ENCODE peak calls at places on chromosomes 11 and 22, in seven cellular contexts. O is SK-N-SH, N is H1, S is GM12878, U is HCT116, A is HepG2, T is K562. B is an unnamed sample.

GRCh38 chr22:31912402-31912733 is 32.0 kb upstream of the YWHAH start:
- DNase-seq in O (no peak), N (no peak), S (no peak), U (no peak), A (no peak), T (no peak), B (no peak)

GRCh38 chr11:107565219-107565937 is at the start of gene ALKBH8:
- DNase-seq in O (peak; percentile 73), N (no peak), S (peak; percentile 50), U (no peak), A (peak; percentile 54), T (peak; percentile 72), B (peak; percentile 80)

GRCh38 chr11:33060271-33060670 is 20.9 kb downstream of the TCP11L1 start:
- DNase-seq in O (no peak), N (no peak), S (no peak), U (no peak), A (no peak), T (no peak), B (no peak)

GRCh38 chr11:119509969-119510401 is 87.0 kb upstream of the THY1 start:
- DNase-seq in O (no peak), N (no peak), S (peak; percentile 76), U (no peak), A (no peak), T (no peak), B (no peak)

GRCh38 chr22:42693055-42693762 is 27.5 kb downstream of the A4GALT start:
- DNase-seq in O (no peak), N (no peak), S (no peak), U (no peak), A (no peak), T (no peak), B (no peak)

GRCh38 chr11:7892059-7892699 is 38.9 kb downstream of the OR10A6 start:
- DNase-seq in O (no peak), N (no peak), S (no peak), U (no peak), A (no peak), T (no peak), B (no peak)

GRCh38 chr11:119999220-119999619 is 138.7 kb downstream of the TRIM29 start:
- DNase-seq in O (no peak), N (no peak), S (no peak), U (no peak), A (no peak), T (no peak), B (no peak)

GRCh38 chr22:22753526-22754267 is 109.3 kb downstream of the GGTLC2 start:
- DNase-seq in O (peak; percentile 79), N (no peak), S (no peak), U (peak; percentile 47), A (peak; percentile 47), T (peak; percentile 100), B (peak; percentile 65)

GRCh38 chr11:132062541-132062940 is 692.1 kb downstream of the NTM start:
- DNase-seq in O (no peak), N (no peak), S (no peak), U (no peak), A (no peak), T (no peak), B (no peak)

GRCh38 chr11:27700351-27701261 is at the start of gene BDNF:
- DNase-seq in O (peak; percentile 68), N (no peak), S (no peak), U (no peak), A (no peak), T (no peak), B (no peak)

GRCh38 chr22:28006271-28006670 is 87.2 kb upstream of the PITPNB start:
- DNase-seq in O (no peak), N (no peak), S (no peak), U (no peak), A (no peak), T (no peak), B (no peak)

GRCh38 chr11:109984634-109985289 is 108.4 kb upstream of the ZC3H12C start:
- DNase-seq in O (no peak), N (no peak), S (peak; percentile 67), U (no peak), A (no peak), T (no peak), B (no peak)

GRCh38 chr22:17171016-17171312 is 11.9 kb upstream of the HDHD5 start:
- DNase-seq in O (no peak), N (peak; percentile 43), S (no peak), U (no peak), A (no peak), T (no peak), B (no peak)

GRCh38 chr22:48748860-48749554 is 1078.7 kb downstream of the BRD1 start:
- DNase-seq in O (no peak), N (no peak), S (no peak), U (no peak), A (no peak), T (no peak), B (no peak)

GRCh38 chr11:5280582-5281102 is 10.9 kb upstream of the HBE1 start:
- DNase-seq in O (no peak), N (no peak), S (peak; percentile 47), U (peak; percentile 97), A (peak; percentile 44), T (peak; percentile 92), B (peak; percentile 3)
- TF ChIP-seq JUND in O (peak; percentile 85), N (peak; percentile 78), S (no peak), U (peak; percentile 99), A (no peak), T (peak; percentile 100), B (no peak)

GRCh38 chr22:44368611-44369010 is 55.9 kb upstream of the SHISAL1 start:
- DNase-seq in O (no peak), N (no peak), S (no peak), U (no peak), A (no peak), T (no peak), B (no peak)
- TF ChIP-seq JUND in O (no peak), N (no peak), S (no peak), U (no peak), A (no peak), T (no peak), B (no peak)

GRCh38 chr22:44151661-44152060 is 29.1 kb upstream of the PARVG start:
- DNase-seq in O (no peak), N (no peak), S (no peak), U (no peak), A (no peak), T (no peak), B (no peak)
- TF ChIP-seq JUND in O (no peak), N (no peak), S (no peak), U (no peak), A (no peak), T (no peak), B (no peak)

DNA sequence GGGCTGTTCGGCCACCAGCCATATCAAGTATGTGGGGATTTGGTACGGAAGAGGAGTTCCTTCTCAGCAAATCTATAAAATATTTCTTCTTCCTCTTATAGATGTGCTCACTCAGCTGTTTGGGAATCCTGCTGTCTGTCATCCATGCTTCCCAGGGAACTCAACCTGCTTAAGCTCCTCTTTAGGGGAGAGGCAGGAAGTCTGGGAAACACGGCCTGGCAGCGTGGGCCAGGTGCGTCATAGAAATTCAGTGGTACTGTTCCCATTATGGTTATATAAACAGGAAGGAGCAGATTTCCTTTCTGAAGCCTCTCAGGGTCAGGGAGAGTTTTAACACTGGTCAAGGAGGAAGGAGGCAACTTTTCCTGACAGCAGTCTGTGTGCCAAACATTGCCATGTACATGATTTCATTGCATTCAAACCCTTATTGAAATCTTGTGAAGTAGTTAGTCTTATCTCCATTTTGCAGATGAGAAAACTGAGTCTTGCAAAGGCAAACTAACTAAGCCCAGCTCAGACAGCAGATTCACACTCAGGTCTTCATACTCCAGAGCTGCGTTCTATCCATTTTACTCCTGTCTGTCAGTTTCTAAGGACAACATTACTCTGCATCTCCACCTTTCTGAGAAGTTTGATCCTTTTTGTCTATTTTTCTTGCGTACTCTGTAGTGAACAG is 35.4 kb upstream of the AMOTL1 start:
- DNase-seq in O (no peak), N (no peak), S (no peak), U (no peak), A (no peak), T (no peak), B (no peak)
- TF ChIP-seq JUND in O (no peak), N (no peak), S (no peak), U (no peak), A (no peak), T (no peak), B (no peak)

DNA sequence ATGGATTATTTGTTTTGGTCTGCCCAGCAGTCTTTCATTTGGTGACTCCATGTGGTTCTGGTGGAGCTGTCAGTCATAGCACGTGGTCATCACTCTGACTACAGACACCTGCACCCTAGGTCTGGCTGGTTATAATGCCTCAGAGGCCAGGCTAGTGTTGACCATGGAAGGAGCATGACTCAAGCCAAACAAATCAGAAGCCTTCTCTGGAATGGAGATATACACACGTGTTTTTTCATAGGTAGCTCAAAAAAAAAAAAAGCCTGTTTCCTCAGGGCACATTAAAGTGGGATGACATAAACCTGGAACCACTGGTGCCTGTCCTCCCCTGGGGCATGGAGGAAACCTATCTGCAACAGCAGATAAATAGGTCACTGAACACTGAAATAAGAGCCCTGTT is 8.1 kb upstream of the PLAAT3 start:
- DNase-seq in O (no peak), N (no peak), S (no peak), U (no peak), A (peak; percentile 33), T (no peak), B (peak; percentile 86)
- TF ChIP-seq JUND in O (no peak), N (no peak), S (no peak), U (no peak), A (no peak), T (no peak), B (no peak)

GRCh38 chr22:50308597-50308935 is 1.1 kb upstream of the PLXNB2 start:
- DNase-seq in O (no peak), N (no peak), S (no peak), U (no peak), A (peak; percentile 59), T (peak; percentile 54), B (no peak)

GRCh38 chr22:50310209-50310722 is 2.8 kb upstream of the PLXNB2 start:
- DNase-seq in O (no peak), N (no peak), S (no peak), U (no peak), A (peak; percentile 69), T (no peak), B (no peak)

GRCh38 chr22:50307891-50308596 is 598 bp upstream of the PLXNB2 start:
- DNase-seq in O (no peak), N (no peak), S (no peak), U (no peak), A (no peak), T (no peak), B (no peak)

GRCh38 chr22:50309601-50309991 is 2.1 kb upstream of the PLXNB2 start:
- DNase-seq in O (no peak), N (no peak), S (no peak), U (no peak), A (no peak), T (no peak), B (no peak)

GRCh38 chr22:50308986-50309600 is 1.6 kb upstream of the PLXNB2 start:
- DNase-seq in O (no peak), N (no peak), S (no peak), U (no peak), A (no peak), T (no peak), B (no peak)
- TF ChIP-seq JUND in O (no peak), N (no peak), S (no peak), U (no peak), A (no peak), T (no peak), B (no peak)

GRCh38 chr22:26234267-26234666 is 65.0 kb downstream of the SEZ6L start:
- DNase-seq in O (no peak), N (no peak), S (no peak), U (no peak), A (no peak), T (no peak), B (no peak)
- TF ChIP-seq JUND in O (no peak), N (no peak), S (no peak), U (no peak), A (no peak), T (no peak), B (no peak)

B was measured in T47D.